ENCODE peak calls at places on chromosomes 12 and 14, in four cellular contexts. Z is T47D; E is stimulated activated CD4-positive, alpha-beta T cell treated with anti-CD3 and anti-CD28 coated beads, Interleukin-1b, Interleukin-23, amount 100 ng/mL, for 24 hours; L is testis. R is an unnamed sample.

GRCh38 chr12:103928736-103929050 is 1.5 kb upstream of the HSP90B1 start:
- DNase-seq in E (no peak), Z (no peak), L (peak; percentile 27), R (no peak)

GRCh38 chr12:31591308-31591901 is 469 bp upstream of the DENND5B start:
- DNase-seq in Z (peak; percentile 12), E (no peak), L (peak; percentile 57), R (peak; percentile 27)

GRCh38 chr12:11967356-11968040 is 103.2 kb upstream of the BCL2L14 start:
- DNase-seq in E (no peak), Z (no peak), L (no peak), R (no peak)

GRCh38 chr12:19234171-19234704 is 104.7 kb downstream of the PLEKHA5 start:
- DNase-seq in Z (peak; percentile 41), L (no peak), E (no peak), R (no peak)

GRCh38 chr12:7134371-7135166 is 4.4 kb downstream of the CLSTN3 start:
- DNase-seq in E (no peak), Z (no peak), L (no peak), R (no peak)

GRCh38 chr12:23169012-23170003 is 544.3 kb downstream of the ETNK1 start:
- DNase-seq in E (no peak), L (no peak), Z (no peak), R (no peak)

GRCh38 chr14:50714452-50715073 is 46.5 kb upstream of the SAV1 start:
- DNase-seq in L (peak; percentile 23), Z (peak; percentile 68), E (no peak), R (no peak)

GRCh38 chr12:105825141-105825540 is 313.6 kb downstream of the NUAK1 start:
- DNase-seq in L (no peak), E (no peak), Z (no peak), R (no peak)

GRCh38 chr12:51951843-51952722 is 584 bp downstream of the ACVR1B start:
- DNase-seq in Z (peak; percentile 26), L (peak; percentile 27), E (no peak), R (no peak)

GRCh38 chr12:111066744-111067437 is 146.5 kb upstream of the MYL2 start:
- DNase-seq in E (no peak), L (peak; percentile 41), Z (peak; percentile 63), R (no peak)

GRCh38 chr12:131436922-131437705 is 273.8 kb upstream of the SFSWAP start:
- DNase-seq in E (no peak), Z (no peak), L (peak; percentile 10), R (no peak)

GRCh38 chr12:32535260-32535999 is 136.1 kb downstream of the FGD4 start:
- DNase-seq in E (no peak), Z (peak; percentile 52), L (peak; percentile 87), R (no peak)

GRCh38 chr14:76784881-76785280 is 23.6 kb downstream of the VASH1 start:
- DNase-seq in E (no peak), Z (peak; percentile 92), L (peak; percentile 81), R (no peak)

GRCh38 chr14:64439141-64439540 is 26.2 kb upstream of the AKAP5 start:
- DNase-seq in L (no peak), Z (no peak), E (no peak), R (no peak)

GRCh38 chr12:19574606-19575005 is 135.3 kb downstream of the AEBP2 start:
- DNase-seq in E (no peak), L (no peak), Z (no peak), R (no peak)

GRCh38 chr14:100776681-100777365 is 49.1 kb upstream of the MEG3 start:
- DNase-seq in Z (no peak), L (no peak), E (no peak), R (no peak)

GRCh38 chr12:102950107-102950949 is 7.1 kb upstream of the ASCL1 start:
- DNase-seq in L (peak; percentile 78), Z (peak; percentile 64), E (no peak), R (no peak)

GRCh38 chr12:93819048-93819491 is 141.9 kb downstream of the CRADD start:
- DNase-seq in L (peak; percentile 64), E (no peak), Z (no peak), R (no peak)

GRCh38 chr12:28489256-28489655 is 299.0 kb downstream of the CCDC91 start:
- DNase-seq in Z (no peak), E (no peak), L (no peak), R (no peak)

GRCh38 chr14:88995437-88996198 is 171.2 kb downstream of the TTC8 start:
- DNase-seq in Z (no peak), E (no peak), L (no peak), R (no peak)

GRCh38 chr12:7129647-7130536 is at the start of gene CLSTN3:
- DNase-seq in L (peak; percentile 89), E (peak; percentile 68), Z (peak; percentile 73), R (no peak)

GRCh38 chr14:71050227-71050823 is 143.1 kb downstream of the PCNX1 start:
- DNase-seq in E (no peak), Z (peak; percentile 22), L (no peak), R (no peak)

GRCh38 chr12:130152386-130152785 is 9.9 kb upstream of the FZD10 start:
- DNase-seq in Z (no peak), E (no peak), L (no peak), R (no peak)

GRCh38 chr14:103460415-103460814 is 62.2 kb downstream of the CKB start:
- DNase-seq in Z (no peak), E (no peak), L (no peak), R (no peak)